ENCODE peak calls at places on chromosomes 1 and 21, in ten cellular contexts. P is pancreas, E is epithelial cell of esophagus, M is progenitor cell of endocrine pancreas, S is uterus, A is left ventricle myocardium inferior, O is ascending aorta, Z is fibroblast of the aortic adventitia, H is stomach, J is heart left ventricle. F is an unnamed sample.
A peak's percentile ranks its signal among the peaks of the same experiment; 100 is the strongest.

GRCh38 chr1:68331117-68331865 is 99.0 kb upstream of the WLS start:
- DNase-seq in P (no peak), S (no peak), H (no peak), Z (peak; percentile 92), A (no peak), M (no peak), E (peak; percentile 69), O (no peak), J (no peak), F (no peak)

GRCh38 chr1:165152727-165153126 is 203.8 kb downstream of the LMX1A start:
- DNase-seq in Z (no peak), P (no peak), E (peak; percentile 23), O (no peak), S (no peak), H (no peak), A (no peak), M (peak; percentile 11), J (no peak), F (no peak)

GRCh38 chr1:153742411-153743142 is 14.7 kb downstream of the INTS3 start:
- DNase-seq in S (no peak), E (peak; percentile 15), J (no peak), P (peak; percentile 57), M (no peak), O (no peak), H (no peak), Z (peak; percentile 73), A (no peak), F (no peak)

GRCh38 chr1:168408531-168409242 is 128.0 kb downstream of the TBX19 start:
- DNase-seq in P (no peak), S (no peak), M (no peak), A (no peak), O (no peak), H (no peak), J (no peak), Z (peak; percentile 35), E (peak; percentile 91), F (no peak)

GRCh38 chr1:244371294-244372141 is 80.2 kb downstream of the ADSS2 start:
- DNase-seq in J (no peak), H (no peak), E (peak; percentile 92), A (no peak), O (no peak), Z (no peak), S (no peak), M (no peak), P (no peak), F (no peak)

GRCh38 chr1:116164890-116165176 is 53.6 kb downstream of the MAB21L3 start:
- DNase-seq in S (no peak), A (no peak), M (no peak), E (no peak), H (no peak), J (no peak), O (no peak), Z (no peak), P (no peak), F (no peak)

GRCh38 chr1:998905-999796 is 746 bp downstream of the HES4 start:
- DNase-seq in A (no peak), J (peak; percentile 41), E (no peak), P (peak; percentile 62), S (peak; percentile 30), H (no peak), Z (peak; percentile 27), M (peak; percentile 39), O (no peak), F (peak; percentile 25)

GRCh38 chr1:20867847-20868246 is 80.7 kb upstream of the HP1BP3 start:
- DNase-seq in J (no peak), E (peak; percentile 51), M (no peak), O (no peak), S (no peak), Z (peak; percentile 68), A (no peak), P (no peak), H (no peak), F (no peak)

GRCh38 chr1:15678578-15678977 is 5.5 kb upstream of the PLEKHM2 start:
- DNase-seq in M (no peak), E (peak; percentile 96), O (no peak), H (no peak), J (no peak), Z (peak; percentile 67), S (no peak), P (no peak), A (no peak), F (no peak)

GRCh38 chr21:34606051-34606450 is 8.9 kb downstream of the RCAN1 start:
- DNase-seq in A (no peak), Z (no peak), S (no peak), E (no peak), P (no peak), J (no peak), M (no peak), O (no peak), H (no peak), F (no peak)

GRCh38 chr1:220894025-220894923 is 15.0 kb downstream of the HLX start:
- DNase-seq in Z (no peak), A (no peak), E (no peak), M (no peak), P (no peak), O (no peak), H (no peak), S (no peak), J (no peak), F (no peak)

GRCh38 chr1:89523597-89524368 is 846 bp upstream of the LRRC8B start:
- DNase-seq in E (peak; percentile 41), O (no peak), M (no peak), H (peak; percentile 50), S (peak; percentile 16), Z (peak; percentile 10), A (peak; percentile 36), P (no peak), J (no peak), F (peak; percentile 37)

GRCh38 chr1:167984886-167985489 is 48.1 kb upstream of the MPC2 start:
- DNase-seq in M (no peak), O (no peak), P (no peak), E (peak; percentile 14), H (no peak), S (no peak), J (no peak), Z (peak; percentile 16), A (no peak), F (no peak)

GRCh38 chr1:154698320-154699096 is 90.5 kb upstream of the ADAR start:
- DNase-seq in P (no peak), H (no peak), M (no peak), J (no peak), Z (no peak), S (no peak), O (no peak), A (no peak), E (peak; percentile 42), F (no peak)

GRCh38 chr1:115196291-115196690 is 107.0 kb upstream of the TSPAN2 start:
- DNase-seq in E (no peak), Z (no peak), P (no peak), M (no peak), J (no peak), S (no peak), O (no peak), A (no peak), H (no peak), F (no peak)

GRCh38 chr1:21663251-21663950 is 5.8 kb downstream of the RAP1GAP start:
- DNase-seq in A (peak; percentile 19), Z (no peak), H (peak; percentile 20), S (peak; percentile 7), P (peak; percentile 29), O (no peak), J (no peak), E (no peak), M (no peak), F (no peak)

GRCh38 chr1:75131593-75132420 is 2.4 kb upstream of the LHX8 start:
- DNase-seq in E (no peak), A (no peak), J (no peak), S (no peak), P (no peak), O (no peak), Z (no peak), M (no peak), H (no peak), F (no peak)

GRCh38 chr1:189434461-189434860 is 1043.2 kb downstream of the BRINP3 start:
- DNase-seq in Z (no peak), O (no peak), H (no peak), S (no peak), A (no peak), J (no peak), E (peak; percentile 0), M (no peak), P (no peak), F (no peak)

GRCh38 chr1:178938959-178939317 is 68.1 kb upstream of the ANGPTL1 start:
- DNase-seq in E (no peak), O (peak; percentile 33), P (no peak), J (peak; percentile 78), Z (peak; percentile 89), S (peak; percentile 91), H (no peak), M (no peak), A (peak; percentile 81), F (peak; percentile 79)
- TF ChIP-seq CTCF in E (no peak), O (no peak), P (no peak), J (no peak), Z (no peak), S (no peak), H (no peak), M (no peak), A (no peak), F (no peak)

GRCh38 chr1:6181347-6181770 is 1.2 kb upstream of the CHD5 start:
- DNase-seq in Z (no peak), P (no peak), E (no peak), M (no peak), A (no peak), J (no peak), O (no peak), H (no peak), S (no peak), F (no peak)
- TF ChIP-seq CTCF in Z (no peak), P (no peak), E (no peak), M (no peak), A (no peak), J (peak; percentile 7), O (no peak), H (no peak), S (no peak), F (no peak)

GRCh38 chr1:88088481-88088880 is 595.6 kb upstream of the PKN2 start:
- DNase-seq in E (no peak), H (no peak), P (peak; percentile 11), M (no peak), A (no peak), S (no peak), O (no peak), J (no peak), Z (no peak), F (no peak)

DNA sequence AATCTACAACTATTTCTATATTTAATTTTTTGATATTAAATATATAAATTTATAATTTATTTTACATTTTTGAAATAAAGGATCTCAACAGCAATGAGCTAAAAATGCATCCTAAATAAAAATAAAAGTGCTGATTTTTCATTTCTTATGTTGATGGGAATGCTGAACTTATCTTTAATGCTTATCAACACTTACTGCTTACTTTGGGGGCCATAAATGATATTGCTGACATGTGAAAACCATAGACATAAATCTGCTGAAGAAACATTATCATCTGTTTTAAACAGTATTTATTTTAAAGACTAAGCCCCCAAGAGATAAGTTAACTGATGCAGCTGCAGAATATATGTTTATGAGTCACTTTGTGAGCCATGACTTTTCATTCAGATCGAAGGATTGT is 594.1 kb upstream of the PKN2 start:
- DNase-seq in H (no peak), E (no peak), Z (no peak), J (no peak), A (no peak), O (no peak), P (no peak), M (no peak), S (no peak), F (no peak)
- TF ChIP-seq CTCF in H (no peak), E (no peak), Z (no peak), J (no peak), A (no peak), O (no peak), P (no peak), M (no peak), S (no peak), F (no peak)

GRCh38 chr1:29689372-29690030 is 453.2 kb downstream of the PTPRU start:
- DNase-seq in E (no peak), O (no peak), P (no peak), A (no peak), Z (no peak), H (no peak), J (no peak), S (no peak), M (no peak), F (no peak)
- TF ChIP-seq CTCF in E (peak; percentile 30), O (no peak), P (no peak), A (no peak), Z (no peak), H (no peak), J (no peak), S (no peak), M (no peak), F (no peak)